ENCODE peak calls at places on chromosomes 7 and 10, in nine cellular contexts. P, D, A, X, K, O, V, U and T are unnamed samples.
A peak's percentile ranks its signal among the peaks of the same experiment; 100 is the strongest.

GRCh38 chr7:7263297-7264230 is 81.2 kb downstream of the C1GALT1 start:
- DNase-seq in O (no peak), K (no peak), V (no peak), P (no peak), A (no peak), X (no peak), D (no peak), U (no peak), T (no peak)

GRCh38 chr7:75679060-75679459 is 59.7 kb downstream of the HIP1 start:
- DNase-seq in P (no peak), V (no peak), X (no peak), A (no peak), U (no peak), K (no peak), O (no peak), D (no peak), T (no peak)

GRCh38 chr7:107029061-107029763 is 15.3 kb upstream of the PRKAR2B start:
- DNase-seq in O (no peak), D (no peak), X (no peak), K (no peak), P (no peak), U (no peak), A (no peak), V (no peak), T (no peak)

GRCh38 chr7:120677535-120677934 is 180.4 kb downstream of the TSPAN12 start:
- DNase-seq in U (no peak), P (no peak), X (no peak), K (no peak), V (no peak), D (no peak), O (no peak), A (no peak), T (no peak)

GRCh38 chr10:79142522-79143309 is 74.0 kb downstream of the ZMIZ1 start:
- DNase-seq in X (no peak), U (no peak), P (no peak), K (no peak), D (no peak), V (no peak), A (no peak), O (no peak), T (no peak)

GRCh38 chr7:107560898-107561516 is 2.7 kb downstream of the COG5 start:
- DNase-seq in D (peak; percentile 19), V (no peak), K (no peak), X (no peak), P (no peak), A (no peak), O (no peak), U (no peak), T (no peak)

GRCh38 chr10:70587045-70587658 is 15.4 kb downstream of the PRF1 start:
- DNase-seq in P (peak; percentile 0), D (no peak), A (peak; percentile 52), V (no peak), K (no peak), O (no peak), U (no peak), X (no peak), T (no peak)

GRCh38 chr10:32795598-32796183 is 162.3 kb downstream of the ITGB1 start:
- DNase-seq in A (peak; percentile 14), O (no peak), K (no peak), P (no peak), V (peak; percentile 12), U (peak; percentile 50), X (no peak), D (peak; percentile 40), T (peak; percentile 12)

GRCh38 chr10:44873156-44873555 is 38.0 kb upstream of the TMEM72 start:
- DNase-seq in O (no peak), A (no peak), U (no peak), D (no peak), V (no peak), K (no peak), P (no peak), X (no peak), T (no peak)

GRCh38 chr7:71077743-71078476 is 54.0 kb upstream of the GALNT17 start:
- DNase-seq in X (no peak), P (no peak), K (no peak), O (no peak), D (no peak), A (no peak), U (no peak), V (no peak), T (no peak)

GRCh38 chr10:60480865-60481563 is 91.3 kb upstream of the ANK3 start:
- DNase-seq in A (peak; percentile 81), D (peak; percentile 87), V (no peak), X (no peak), P (peak; percentile 26), K (no peak), O (no peak), U (no peak), T (peak; percentile 8)

GRCh38 chr10:44384601-44385422 is at the start of gene CXCL12:
- DNase-seq in A (no peak), K (peak; percentile 66), P (peak; percentile 62), V (no peak), O (no peak), X (peak; percentile 76), D (peak; percentile 51), U (no peak), T (peak; percentile 73)

GRCh38 chr7:116674508-116675173 is 2.6 kb downstream of the MET start:
- DNase-seq in O (no peak), D (peak; percentile 75), K (no peak), U (no peak), X (no peak), V (no peak), P (no peak), A (peak; percentile 14), T (no peak)

GRCh38 chr10:118151461-118151860 is 104.7 kb upstream of the RAB11FIP2 start:
- DNase-seq in U (no peak), K (no peak), A (no peak), D (no peak), P (no peak), V (no peak), X (no peak), O (no peak), T (no peak)

GRCh38 chr7:30926323-30926722 is 14.7 kb downstream of the AQP1 start:
- DNase-seq in K (no peak), V (no peak), U (no peak), D (no peak), O (no peak), A (no peak), X (peak; percentile 47), P (peak; percentile 12), T (no peak)

GRCh38 chr7:100515072-100515532 is 23.9 kb upstream of the AGFG2 start:
- DNase-seq in X (no peak), K (no peak), D (peak; percentile 71), U (no peak), A (no peak), P (no peak), O (no peak), V (no peak), T (peak; percentile 36)

GRCh38 chr7:82595176-82595575 is 151.6 kb upstream of the CACNA2D1 start:
- DNase-seq in A (no peak), O (no peak), K (no peak), U (no peak), D (no peak), V (peak; percentile 73), P (no peak), X (no peak), T (no peak)

GRCh38 chr7:47786557-47787248 is 161.6 kb downstream of the PKD1L1 start:
- DNase-seq in D (peak; percentile 100), O (no peak), U (no peak), P (peak; percentile 52), X (no peak), A (no peak), V (no peak), K (no peak), T (peak; percentile 77)

GRCh38 chr10:59905066-59905734 is 1.2 kb downstream of the CCDC6 start:
- DNase-seq in U (peak; percentile 49), O (no peak), A (no peak), V (no peak), X (no peak), D (peak; percentile 37), K (peak; percentile 16), P (peak; percentile 59), T (peak; percentile 22)

GRCh38 chr7:142776206-142776844 is 5.6 kb downstream of the PRSS2 start:
- DNase-seq in O (no peak), K (peak; percentile 46), X (no peak), V (no peak), A (no peak), P (peak; percentile 23), D (peak; percentile 71), U (no peak), T (no peak)

GRCh38 chr10:97371696-97372095 is 29.4 kb downstream of the RRP12 start:
- DNase-seq in X (no peak), K (no peak), U (no peak), O (no peak), A (no peak), V (no peak), D (no peak), P (no peak), T (no peak)

GRCh38 chr10:122852261-122852660 is 6.6 kb upstream of the CUZD1 start:
- DNase-seq in A (no peak), U (no peak), V (no peak), K (no peak), P (no peak), O (no peak), D (peak; percentile 71), X (no peak), T (no peak)

GRCh38 chr10:13003004-13003403 is 1.5 kb upstream of the CCDC3 start:
- DNase-seq in K (no peak), P (no peak), X (no peak), O (no peak), U (no peak), A (no peak), D (no peak), V (no peak), T (no peak)

GRCh38 chr7:824664-825063 is 7.6 kb upstream of the SUN1 start:
- DNase-seq in X (no peak), U (no peak), A (no peak), D (no peak), K (no peak), O (no peak), P (no peak), V (no peak), T (no peak)